ENCODE peak calls at places on chromosomes 3 and 15, in ten cellular contexts. M is astrocyte of the cerebellum; N is LoVo; C is AG08395; D is Jurkat, Clone E6-1; L is GM06990; T is neuronal stem cell; J is H1; Q is H54; H is EH. I is an unnamed sample.

GRCh38 chr3:101038880-101039279 is 45.7 kb upstream of the ABI3BP start:
- DNase-seq in C (peak), H (peak), Q (no peak), L (no peak), D (no peak), J (no peak), T (no peak), N (no peak), M (peak), I (peak)

GRCh38 chr3:49900491-49901153 is 3.1 kb downstream of the MST1R start:
- DNase-seq in T (no peak), J (no peak), C (peak), L (no peak), M (no peak), Q (peak), N (peak), D (no peak), H (peak), I (peak)

GRCh38 chr15:63364293-63365003 is 17.2 kb downstream of the CA12 start:
- DNase-seq in H (peak), N (no peak), Q (no peak), J (no peak), T (no peak), L (no peak), C (no peak), D (no peak), M (no peak), I (no peak)

GRCh38 chr3:37892917-37893595 is 31.4 kb downstream of the CTDSPL start:
- DNase-seq in L (no peak), N (no peak), T (no peak), H (peak), J (no peak), C (peak), Q (no peak), M (no peak), D (no peak), I (no peak)

GRCh38 chr3:64815691-64816225 is 128.0 kb upstream of the ADAMTS9 start:
- DNase-seq in N (no peak), J (no peak), H (no peak), L (no peak), M (no peak), C (no peak), D (no peak), T (no peak), Q (no peak), I (no peak)

GRCh38 chr3:82281205-82281604 is 519.8 kb upstream of the GBE1 start:
- DNase-seq in M (peak), N (no peak), Q (no peak), T (peak), D (no peak), C (no peak), L (no peak), J (no peak), H (no peak), I (peak)

GRCh38 chr15:24856397-24857093 is 98.2 kb upstream of the SNRPN start:
- DNase-seq in L (no peak), H (no peak), M (no peak), C (no peak), D (no peak), Q (no peak), T (peak), J (peak), N (no peak), I (no peak)

GRCh38 chr3:46380471-46381215 is 9.9 kb downstream of the CCR5 start:
- DNase-seq in M (peak), J (no peak), D (no peak), L (no peak), C (no peak), T (no peak), Q (no peak), N (no peak), H (no peak), I (no peak)

GRCh38 chr3:87333393-87333892 is 57.1 kb upstream of the POU1F1 start:
- DNase-seq in J (no peak), L (no peak), T (no peak), N (peak), Q (peak), C (peak), D (no peak), H (peak), M (peak), I (peak)

GRCh38 chr15:61697796-61698195 is 362.5 kb downstream of the VPS13C start:
- DNase-seq in J (no peak), C (no peak), T (no peak), H (no peak), Q (no peak), N (no peak), L (no peak), M (no peak), D (no peak), I (no peak)

GRCh38 chr3:12782172-12782815 is 14.2 kb upstream of the CAND2 start:
- DNase-seq in M (peak), L (no peak), Q (no peak), C (no peak), H (no peak), N (no peak), J (no peak), T (no peak), D (no peak), I (no peak)

I was measured in ELR.